ENCODE peak calls at places on chromosome 4, in eight cellular contexts. One of them, this sample, is unnamed.

GRCh38 chr4:102725229-102725628 is 35.5 kb downstream of the MANBA start:
- DNase-seq in mammary epithelial cell: no peak
- DNase-seq in Calu3: no peak
- DNase-seq in keratinocyte: no peak
- DNase-seq in WERI-Rb-1: no peak
- DNase-seq in astrocyte: no peak
- DNase-seq in fibroblast of pulmonary artery: no peak
- DNase-seq in AG04450: no peak
- DNase-seq in this sample: no peak

GRCh38 chr4:7384929-7385890 is 49.5 kb downstream of the PSAPL1 start:
- DNase-seq in mammary epithelial cell: no peak
- DNase-seq in Calu3: no peak
- DNase-seq in keratinocyte: no peak
- DNase-seq in WERI-Rb-1: no peak
- DNase-seq in astrocyte: no peak
- DNase-seq in fibroblast of pulmonary artery: no peak
- DNase-seq in AG04450: no peak
- DNase-seq in this sample: no peak

GRCh38 chr4:101621120-101621519 is 169.4 kb upstream of the BANK1 start:
- DNase-seq in mammary epithelial cell: no peak
- DNase-seq in Calu3: no peak
- DNase-seq in keratinocyte: no peak
- DNase-seq in WERI-Rb-1: no peak
- DNase-seq in astrocyte: peak
- DNase-seq in fibroblast of pulmonary artery: peak
- DNase-seq in AG04450: no peak
- DNase-seq in this sample: peak

GRCh38 chr4:40750461-40751258 is 905 bp downstream of the NSUN7 start:
- DNase-seq in mammary epithelial cell: peak
- DNase-seq in Calu3: peak
- DNase-seq in keratinocyte: no peak
- DNase-seq in WERI-Rb-1: no peak
- DNase-seq in astrocyte: peak
- DNase-seq in fibroblast of pulmonary artery: no peak
- DNase-seq in AG04450: no peak
- DNase-seq in this sample: no peak

GRCh38 chr4:158496030-158496741 is 25.5 kb upstream of the RXFP1 start:
- DNase-seq in mammary epithelial cell: no peak
- DNase-seq in Calu3: peak
- DNase-seq in keratinocyte: no peak
- DNase-seq in WERI-Rb-1: peak
- DNase-seq in astrocyte: no peak
- DNase-seq in fibroblast of pulmonary artery: peak
- DNase-seq in AG04450: no peak
- DNase-seq in this sample: no peak

GRCh38 chr4:122710434-122711308 is 21.8 kb upstream of the BBS12 start:
- DNase-seq in mammary epithelial cell: no peak
- DNase-seq in Calu3: peak
- DNase-seq in keratinocyte: no peak
- DNase-seq in WERI-Rb-1: no peak
- DNase-seq in astrocyte: peak
- DNase-seq in fibroblast of pulmonary artery: peak
- DNase-seq in AG04450: no peak
- DNase-seq in this sample: no peak

GRCh38 chr4:57501715-57502114 is 391.5 kb upstream of the IGFBP7 start:
- DNase-seq in mammary epithelial cell: peak
- DNase-seq in Calu3: no peak
- DNase-seq in keratinocyte: no peak
- DNase-seq in WERI-Rb-1: no peak
- DNase-seq in astrocyte: peak
- DNase-seq in fibroblast of pulmonary artery: peak
- DNase-seq in AG04450: no peak
- DNase-seq in this sample: no peak

GRCh38 chr4:150145950-150146340 is 67.7 kb downstream of the DCLK2 start:
- DNase-seq in mammary epithelial cell: no peak
- DNase-seq in Calu3: no peak
- DNase-seq in keratinocyte: no peak
- DNase-seq in WERI-Rb-1: no peak
- DNase-seq in astrocyte: peak
- DNase-seq in fibroblast of pulmonary artery: no peak
- DNase-seq in AG04450: no peak
- DNase-seq in this sample: peak

GRCh38 chr4:172489896-172490295 is 676.7 kb downstream of the GALNTL6 start:
- DNase-seq in mammary epithelial cell: no peak
- DNase-seq in Calu3: no peak
- DNase-seq in keratinocyte: no peak
- DNase-seq in WERI-Rb-1: no peak
- DNase-seq in astrocyte: no peak
- DNase-seq in fibroblast of pulmonary artery: no peak
- DNase-seq in AG04450: no peak
- DNase-seq in this sample: no peak

GRCh38 chr4:163353054-163353453 is 9.4 kb downstream of the NPY5R start:
- DNase-seq in mammary epithelial cell: no peak
- DNase-seq in Calu3: no peak
- DNase-seq in keratinocyte: no peak
- DNase-seq in WERI-Rb-1: no peak
- DNase-seq in astrocyte: no peak
- DNase-seq in fibroblast of pulmonary artery: peak
- DNase-seq in AG04450: no peak
- DNase-seq in this sample: no peak

GRCh38 chr4:163350672-163351071 is 7.0 kb downstream of the NPY5R start:
- DNase-seq in mammary epithelial cell: peak
- DNase-seq in Calu3: no peak
- DNase-seq in keratinocyte: no peak
- DNase-seq in WERI-Rb-1: no peak
- DNase-seq in astrocyte: peak
- DNase-seq in fibroblast of pulmonary artery: no peak
- DNase-seq in AG04450: no peak
- DNase-seq in this sample: no peak

DNA sequence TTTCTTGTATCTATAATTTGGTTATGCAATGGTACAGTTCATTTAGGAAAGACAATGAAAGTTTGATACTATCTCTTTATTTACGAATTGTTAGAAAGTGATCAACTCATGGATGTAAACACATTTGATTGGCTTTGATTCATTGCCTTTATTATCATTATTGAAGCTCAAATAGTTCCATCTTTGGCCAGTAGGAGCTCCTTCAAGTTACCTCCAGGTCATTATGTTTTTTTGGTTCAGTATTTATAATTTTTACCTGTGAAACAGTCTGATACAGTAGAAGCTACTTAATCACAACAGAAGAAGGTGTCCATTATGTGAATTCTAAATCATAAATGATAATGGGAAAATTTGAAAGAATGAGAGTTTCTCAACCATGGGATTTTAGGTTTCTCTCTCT is 12.4 kb downstream of the NPY5R start:
- DNase-seq in mammary epithelial cell: no peak
- DNase-seq in Calu3: no peak
- DNase-seq in keratinocyte: no peak
- DNase-seq in WERI-Rb-1: no peak
- DNase-seq in astrocyte: no peak
- DNase-seq in fibroblast of pulmonary artery: no peak
- DNase-seq in AG04450: no peak
- DNase-seq in this sample: no peak
- TF ChIP-seq CTCF in mammary epithelial cell: peak
- TF ChIP-seq CTCF in Calu3: no peak
- TF ChIP-seq CTCF in keratinocyte: no peak
- TF ChIP-seq CTCF in WERI-Rb-1: no peak
- TF ChIP-seq CTCF in astrocyte: no peak
- TF ChIP-seq CTCF in fibroblast of pulmonary artery: no peak
- TF ChIP-seq CTCF in AG04450: no peak
- TF ChIP-seq CTCF in this sample: peak

DNA sequence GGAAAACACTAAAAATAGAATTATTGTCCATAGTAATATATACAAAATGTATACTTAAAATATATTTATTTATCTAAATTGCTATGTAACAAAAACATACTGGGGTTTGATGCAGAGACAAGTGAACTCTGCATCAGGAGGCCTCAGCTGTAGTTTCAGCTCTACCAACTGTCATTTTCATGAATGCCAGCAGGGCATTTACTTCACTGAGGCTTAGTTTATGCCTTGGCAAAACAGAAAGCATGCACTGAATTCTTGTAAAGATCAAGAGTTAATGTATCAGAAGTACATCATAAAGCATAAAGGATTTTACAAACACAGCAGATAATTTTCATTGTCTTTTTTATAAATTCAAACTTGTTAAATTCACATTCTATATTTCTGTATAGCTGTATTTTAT is 577.0 kb downstream of the C4orf33 start:
- DNase-seq in mammary epithelial cell: no peak
- DNase-seq in Calu3: no peak
- DNase-seq in keratinocyte: no peak
- DNase-seq in WERI-Rb-1: no peak
- DNase-seq in astrocyte: no peak
- DNase-seq in fibroblast of pulmonary artery: no peak
- DNase-seq in AG04450: no peak
- DNase-seq in this sample: no peak
- TF ChIP-seq CTCF in mammary epithelial cell: no peak
- TF ChIP-seq CTCF in Calu3: no peak
- TF ChIP-seq CTCF in keratinocyte: no peak
- TF ChIP-seq CTCF in WERI-Rb-1: no peak
- TF ChIP-seq CTCF in astrocyte: no peak
- TF ChIP-seq CTCF in fibroblast of pulmonary artery: no peak
- TF ChIP-seq CTCF in AG04450: no peak
- TF ChIP-seq CTCF in this sample: no peak

GRCh38 chr4:151857368-151857767 is 96.6 kb upstream of the GATB start:
- DNase-seq in mammary epithelial cell: no peak
- DNase-seq in Calu3: no peak
- DNase-seq in keratinocyte: no peak
- DNase-seq in WERI-Rb-1: no peak
- DNase-seq in astrocyte: no peak
- DNase-seq in fibroblast of pulmonary artery: no peak
- DNase-seq in AG04450: no peak
- DNase-seq in this sample: no peak
- TF ChIP-seq CTCF in mammary epithelial cell: no peak
- TF ChIP-seq CTCF in Calu3: no peak
- TF ChIP-seq CTCF in keratinocyte: no peak
- TF ChIP-seq CTCF in WERI-Rb-1: no peak
- TF ChIP-seq CTCF in astrocyte: no peak
- TF ChIP-seq CTCF in fibroblast of pulmonary artery: no peak
- TF ChIP-seq CTCF in AG04450: no peak
- TF ChIP-seq CTCF in this sample: no peak

DNA sequence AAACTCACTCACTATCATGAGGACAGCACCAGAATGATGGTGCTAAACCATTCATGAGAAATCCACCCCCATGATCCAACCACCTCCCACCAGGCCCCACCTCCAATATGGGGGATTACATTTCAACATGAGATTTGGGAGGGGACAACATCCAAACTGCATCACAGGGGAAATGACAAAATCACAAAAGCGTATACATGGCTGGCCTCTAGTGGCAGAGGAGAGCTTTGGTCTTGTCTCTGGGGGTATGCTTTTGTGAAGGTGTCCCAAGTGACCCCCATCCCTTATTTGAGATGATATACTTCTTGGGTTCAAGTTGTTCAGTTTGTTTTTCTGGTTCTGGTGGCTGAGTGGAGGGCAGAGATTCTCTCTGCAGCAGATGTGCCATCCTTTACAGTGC is 8.5 kb upstream of the SETD7 start:
- DNase-seq in mammary epithelial cell: no peak
- DNase-seq in Calu3: no peak
- DNase-seq in keratinocyte: no peak
- DNase-seq in WERI-Rb-1: no peak
- DNase-seq in astrocyte: no peak
- DNase-seq in fibroblast of pulmonary artery: no peak
- DNase-seq in AG04450: no peak
- DNase-seq in this sample: no peak
- TF ChIP-seq CTCF in mammary epithelial cell: no peak
- TF ChIP-seq CTCF in Calu3: no peak
- TF ChIP-seq CTCF in keratinocyte: peak
- TF ChIP-seq CTCF in WERI-Rb-1: peak
- TF ChIP-seq CTCF in astrocyte: no peak
- TF ChIP-seq CTCF in fibroblast of pulmonary artery: peak
- TF ChIP-seq CTCF in AG04450: peak
- TF ChIP-seq CTCF in this sample: peak

GRCh38 chr4:99202536-99202935 is 16.5 kb downstream of the ADH6 start:
- DNase-seq in mammary epithelial cell: no peak
- DNase-seq in Calu3: no peak
- DNase-seq in keratinocyte: no peak
- DNase-seq in WERI-Rb-1: no peak
- DNase-seq in astrocyte: no peak
- DNase-seq in fibroblast of pulmonary artery: peak
- DNase-seq in AG04450: no peak
- DNase-seq in this sample: no peak

GRCh38 chr4:99200148-99200547 is 18.9 kb downstream of the ADH6 start:
- DNase-seq in mammary epithelial cell: no peak
- DNase-seq in Calu3: no peak
- DNase-seq in keratinocyte: no peak
- DNase-seq in WERI-Rb-1: no peak
- DNase-seq in astrocyte: no peak
- DNase-seq in fibroblast of pulmonary artery: no peak
- DNase-seq in AG04450: no peak
- DNase-seq in this sample: no peak

GRCh38 chr4:99205104-99205979 is 13.7 kb downstream of the ADH6 start:
- DNase-seq in mammary epithelial cell: no peak
- DNase-seq in Calu3: no peak
- DNase-seq in keratinocyte: no peak
- DNase-seq in WERI-Rb-1: peak
- DNase-seq in astrocyte: no peak
- DNase-seq in fibroblast of pulmonary artery: peak
- DNase-seq in AG04450: no peak
- DNase-seq in this sample: no peak

GRCh38 chr4:99202094-99202493 is 17.0 kb downstream of the ADH6 start:
- DNase-seq in mammary epithelial cell: no peak
- DNase-seq in Calu3: no peak
- DNase-seq in keratinocyte: no peak
- DNase-seq in WERI-Rb-1: no peak
- DNase-seq in astrocyte: no peak
- DNase-seq in fibroblast of pulmonary artery: no peak
- DNase-seq in AG04450: no peak
- DNase-seq in this sample: no peak

GRCh38 chr4:99201687-99202086 is 17.4 kb downstream of the ADH6 start:
- DNase-seq in mammary epithelial cell: no peak
- DNase-seq in Calu3: no peak
- DNase-seq in keratinocyte: no peak
- DNase-seq in WERI-Rb-1: no peak
- DNase-seq in astrocyte: no peak
- DNase-seq in fibroblast of pulmonary artery: peak
- DNase-seq in AG04450: no peak
- DNase-seq in this sample: no peak
- TF ChIP-seq CTCF in mammary epithelial cell: no peak
- TF ChIP-seq CTCF in Calu3: no peak
- TF ChIP-seq CTCF in keratinocyte: no peak
- TF ChIP-seq CTCF in WERI-Rb-1: no peak
- TF ChIP-seq CTCF in astrocyte: no peak
- TF ChIP-seq CTCF in fibroblast of pulmonary artery: peak
- TF ChIP-seq CTCF in AG04450: peak
- TF ChIP-seq CTCF in this sample: peak

DNA sequence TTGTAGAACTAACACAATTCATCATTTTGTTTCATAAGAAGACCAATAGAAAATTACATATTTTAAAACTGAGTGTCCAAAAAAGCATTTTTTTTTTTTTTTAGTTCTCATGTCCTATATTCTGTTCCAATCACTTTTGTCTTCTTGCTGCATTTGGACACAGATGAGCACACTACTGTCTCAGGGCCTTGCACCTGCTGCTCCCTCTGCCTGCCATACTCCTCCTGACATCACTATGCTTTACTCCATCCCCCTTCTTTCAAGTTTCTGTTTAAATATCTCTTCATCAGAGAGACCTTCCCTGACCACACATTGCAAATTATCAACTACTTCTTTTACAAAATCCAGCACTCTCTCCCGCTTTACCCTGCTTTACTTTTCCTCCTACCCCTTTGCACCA is 230.7 kb upstream of the GK2 start:
- DNase-seq in mammary epithelial cell: no peak
- DNase-seq in Calu3: no peak
- DNase-seq in keratinocyte: no peak
- DNase-seq in WERI-Rb-1: no peak
- DNase-seq in astrocyte: no peak
- DNase-seq in fibroblast of pulmonary artery: no peak
- DNase-seq in AG04450: no peak
- DNase-seq in this sample: no peak
- TF ChIP-seq CTCF in mammary epithelial cell: no peak
- TF ChIP-seq CTCF in Calu3: no peak
- TF ChIP-seq CTCF in keratinocyte: no peak
- TF ChIP-seq CTCF in WERI-Rb-1: no peak
- TF ChIP-seq CTCF in astrocyte: no peak
- TF ChIP-seq CTCF in fibroblast of pulmonary artery: no peak
- TF ChIP-seq CTCF in AG04450: no peak
- TF ChIP-seq CTCF in this sample: no peak